ENCODE peak calls at places on chromosomes 2 and 18, in ten cellular contexts. One of them, this sample, is unnamed.

GRCh38 chr2:96727431-96727830 is 12.4 kb downstream of the LMAN2L start:
- DNase-seq in GM23338: no peak
- DNase-seq in bronchial epithelial cell: no peak
- DNase-seq in AG04450: no peak
- DNase-seq in BJ: peak; percentile 1
- DNase-seq in body of pancreas: no peak
- DNase-seq in pancreas: no peak
- DNase-seq in stomach: no peak
- DNase-seq in lung: no peak
- DNase-seq in H7: no peak
- DNase-seq in this sample: peak; percentile 46

GRCh38 chr2:111694690-111695089 is 189.3 kb downstream of the ANAPC1 start:
- DNase-seq in lung: no peak
- DNase-seq in body of pancreas: peak; percentile 53
- DNase-seq in bronchial epithelial cell: peak; percentile 60
- DNase-seq in BJ: peak; percentile 72
- DNase-seq in H7: no peak
- DNase-seq in GM23338: no peak
- DNase-seq in AG04450: no peak
- DNase-seq in pancreas: peak; percentile 46
- DNase-seq in stomach: no peak
- DNase-seq in this sample: no peak

GRCh38 chr2:48414640-48414979 is 115.3 kb upstream of the STON1 start:
- DNase-seq in bronchial epithelial cell: no peak
- DNase-seq in H7: no peak
- DNase-seq in stomach: no peak
- DNase-seq in body of pancreas: no peak
- DNase-seq in GM23338: no peak
- DNase-seq in AG04450: no peak
- DNase-seq in pancreas: no peak
- DNase-seq in lung: no peak
- DNase-seq in BJ: no peak
- DNase-seq in this sample: no peak

GRCh38 chr2:238731961-238732360 is 115.9 kb upstream of the TWIST2 start:
- DNase-seq in stomach: no peak
- DNase-seq in pancreas: no peak
- DNase-seq in bronchial epithelial cell: no peak
- DNase-seq in H7: no peak
- DNase-seq in body of pancreas: no peak
- DNase-seq in GM23338: no peak
- DNase-seq in BJ: peak; percentile 52
- DNase-seq in lung: no peak
- DNase-seq in AG04450: no peak
- DNase-seq in this sample: no peak

GRCh38 chr2:225932741-225933413 is 533.4 kb downstream of the NYAP2 start:
- DNase-seq in H7: no peak
- DNase-seq in stomach: no peak
- DNase-seq in AG04450: no peak
- DNase-seq in GM23338: no peak
- DNase-seq in pancreas: no peak
- DNase-seq in BJ: no peak
- DNase-seq in body of pancreas: no peak
- DNase-seq in bronchial epithelial cell: no peak
- DNase-seq in lung: no peak
- DNase-seq in this sample: no peak

GRCh38 chr18:6781846-6782245 is 52.3 kb downstream of the ARHGAP28 start:
- DNase-seq in GM23338: no peak
- DNase-seq in pancreas: no peak
- DNase-seq in stomach: no peak
- DNase-seq in bronchial epithelial cell: peak; percentile 32
- DNase-seq in body of pancreas: no peak
- DNase-seq in lung: no peak
- DNase-seq in BJ: peak; percentile 15
- DNase-seq in AG04450: no peak
- DNase-seq in H7: no peak
- DNase-seq in this sample: peak; percentile 33

GRCh38 chr2:20247084-20247483 is 22.2 kb upstream of the SDC1 start:
- DNase-seq in bronchial epithelial cell: no peak
- DNase-seq in GM23338: no peak
- DNase-seq in stomach: no peak
- DNase-seq in lung: no peak
- DNase-seq in AG04450: no peak
- DNase-seq in H7: no peak
- DNase-seq in pancreas: no peak
- DNase-seq in body of pancreas: no peak
- DNase-seq in BJ: no peak
- DNase-seq in this sample: no peak

GRCh38 chr2:171837736-171838135 is 56.3 kb downstream of the SLC25A12 start:
- DNase-seq in GM23338: no peak
- DNase-seq in pancreas: no peak
- DNase-seq in H7: no peak
- DNase-seq in AG04450: no peak
- DNase-seq in bronchial epithelial cell: no peak
- DNase-seq in stomach: no peak
- DNase-seq in body of pancreas: no peak
- DNase-seq in BJ: no peak
- DNase-seq in lung: no peak
- DNase-seq in this sample: no peak

GRCh38 chr18:63427566-63427965 is 5.3 kb upstream of the VPS4B start:
- DNase-seq in H7: no peak
- DNase-seq in stomach: no peak
- DNase-seq in pancreas: no peak
- DNase-seq in GM23338: peak; percentile 51
- DNase-seq in body of pancreas: no peak
- DNase-seq in BJ: no peak
- DNase-seq in bronchial epithelial cell: peak; percentile 100
- DNase-seq in lung: no peak
- DNase-seq in AG04450: no peak
- DNase-seq in this sample: peak; percentile 89

GRCh38 chr18:57432765-57433400 is 2.3 kb upstream of the ONECUT2 start:
- DNase-seq in stomach: no peak
- DNase-seq in BJ: no peak
- DNase-seq in GM23338: peak; percentile 51
- DNase-seq in body of pancreas: no peak
- DNase-seq in AG04450: no peak
- DNase-seq in H7: no peak
- DNase-seq in bronchial epithelial cell: no peak
- DNase-seq in lung: no peak
- DNase-seq in pancreas: no peak
- DNase-seq in this sample: no peak

GRCh38 chr2:201433389-201433995 is 17.8 kb downstream of the TRAK2 start:
- DNase-seq in stomach: no peak
- DNase-seq in pancreas: no peak
- DNase-seq in body of pancreas: no peak
- DNase-seq in AG04450: no peak
- DNase-seq in bronchial epithelial cell: no peak
- DNase-seq in lung: no peak
- DNase-seq in H7: no peak
- DNase-seq in GM23338: no peak
- DNase-seq in BJ: no peak
- DNase-seq in this sample: no peak
- H3K4me3 ChIP-seq in stomach: no peak overlapping the region
- H3K4me3 ChIP-seq in pancreas: no peak overlapping the region
- H3K4me3 ChIP-seq in body of pancreas: no peak overlapping the region
- H3K4me3 ChIP-seq in AG04450: no peak overlapping the region
- H3K4me3 ChIP-seq in bronchial epithelial cell: no peak overlapping the region
- H3K4me3 ChIP-seq in lung: no peak overlapping the region
- H3K4me3 ChIP-seq in H7: no peak overlapping the region
- H3K4me3 ChIP-seq in GM23338: no peak overlapping the region
- H3K4me3 ChIP-seq in BJ: no peak overlapping the region
- H3K4me3 ChIP-seq in this sample: no peak overlapping the region

GRCh38 chr2:224875153-224875552 is 159.0 kb upstream of the CCDC195 start:
- DNase-seq in lung: no peak
- DNase-seq in stomach: no peak
- DNase-seq in AG04450: no peak
- DNase-seq in GM23338: no peak
- DNase-seq in BJ: no peak
- DNase-seq in bronchial epithelial cell: no peak
- DNase-seq in body of pancreas: no peak
- DNase-seq in pancreas: no peak
- DNase-seq in H7: no peak
- DNase-seq in this sample: no peak

GRCh38 chr2:224870341-224870740 is 154.2 kb upstream of the CCDC195 start:
- DNase-seq in BJ: no peak
- DNase-seq in AG04450: no peak
- DNase-seq in pancreas: no peak
- DNase-seq in stomach: no peak
- DNase-seq in H7: no peak
- DNase-seq in bronchial epithelial cell: no peak
- DNase-seq in GM23338: no peak
- DNase-seq in lung: no peak
- DNase-seq in body of pancreas: no peak
- DNase-seq in this sample: no peak

GRCh38 chr2:224876522-224876921 is 160.4 kb upstream of the CCDC195 start:
- DNase-seq in body of pancreas: no peak
- DNase-seq in BJ: no peak
- DNase-seq in GM23338: no peak
- DNase-seq in stomach: no peak
- DNase-seq in bronchial epithelial cell: no peak
- DNase-seq in lung: no peak
- DNase-seq in AG04450: no peak
- DNase-seq in H7: no peak
- DNase-seq in pancreas: no peak
- DNase-seq in this sample: no peak

GRCh38 chr2:224871813-224872212 is 155.6 kb upstream of the CCDC195 start:
- DNase-seq in stomach: no peak
- DNase-seq in lung: no peak
- DNase-seq in pancreas: no peak
- DNase-seq in GM23338: no peak
- DNase-seq in bronchial epithelial cell: no peak
- DNase-seq in AG04450: no peak
- DNase-seq in BJ: no peak
- DNase-seq in body of pancreas: no peak
- DNase-seq in H7: no peak
- DNase-seq in this sample: no peak

DNA sequence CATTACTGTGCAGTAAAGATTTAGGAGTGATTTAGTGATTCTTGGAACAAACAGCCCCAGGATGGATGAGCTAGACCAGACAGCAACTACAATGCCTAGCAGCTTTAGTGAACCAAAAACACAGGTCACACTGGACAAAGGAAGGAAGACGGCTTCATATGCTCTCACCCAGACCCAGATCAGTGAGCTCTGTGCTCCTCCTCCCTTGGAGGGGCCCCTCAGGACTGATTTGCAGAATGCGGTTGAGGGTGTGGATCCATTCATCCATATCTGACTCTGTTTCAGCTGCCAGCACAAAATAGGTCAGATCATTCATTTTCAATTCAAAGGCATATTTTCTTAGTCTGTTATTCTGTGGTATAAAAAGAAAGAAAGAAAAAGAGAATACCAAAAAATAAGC is 159.7 kb upstream of the CCDC195 start:
- DNase-seq in AG04450: no peak
- DNase-seq in lung: no peak
- DNase-seq in H7: no peak
- DNase-seq in GM23338: no peak
- DNase-seq in BJ: no peak
- DNase-seq in pancreas: no peak
- DNase-seq in stomach: no peak
- DNase-seq in body of pancreas: no peak
- DNase-seq in bronchial epithelial cell: no peak
- DNase-seq in this sample: no peak
- H3K4me3 ChIP-seq in AG04450: no peak overlapping the region
- H3K4me3 ChIP-seq in lung: no peak overlapping the region
- H3K4me3 ChIP-seq in H7: no peak overlapping the region
- H3K4me3 ChIP-seq in GM23338: no peak overlapping the region
- H3K4me3 ChIP-seq in BJ: no peak overlapping the region
- H3K4me3 ChIP-seq in pancreas: no peak overlapping the region
- H3K4me3 ChIP-seq in stomach: no peak overlapping the region
- H3K4me3 ChIP-seq in body of pancreas: no peak overlapping the region
- H3K4me3 ChIP-seq in bronchial epithelial cell: no peak overlapping the region
- H3K4me3 ChIP-seq in this sample: no peak overlapping the region

GRCh38 chr18:12242658-12243260 is 11.4 kb upstream of the CIDEA start:
- DNase-seq in lung: no peak
- DNase-seq in bronchial epithelial cell: no peak
- DNase-seq in body of pancreas: no peak
- DNase-seq in pancreas: no peak
- DNase-seq in GM23338: no peak
- DNase-seq in H7: no peak
- DNase-seq in AG04450: no peak
- DNase-seq in stomach: no peak
- DNase-seq in BJ: no peak
- DNase-seq in this sample: peak; percentile 15
- H3K4me3 ChIP-seq in lung: no peak overlapping the region
- H3K4me3 ChIP-seq in bronchial epithelial cell: no peak overlapping the region
- H3K4me3 ChIP-seq in body of pancreas: no peak overlapping the region
- H3K4me3 ChIP-seq in pancreas: no peak overlapping the region
- H3K4me3 ChIP-seq in GM23338: no peak overlapping the region
- H3K4me3 ChIP-seq in H7: no peak overlapping the region
- H3K4me3 ChIP-seq in AG04450: no peak overlapping the region
- H3K4me3 ChIP-seq in stomach: no peak overlapping the region
- H3K4me3 ChIP-seq in BJ: no peak overlapping the region
- H3K4me3 ChIP-seq in this sample: no peak overlapping the region

GRCh38 chr2:240564571-240565266 is 3.6 kb upstream of the RNPEPL1 start:
- DNase-seq in AG04450: no peak
- DNase-seq in lung: peak; percentile 28
- DNase-seq in BJ: no peak
- DNase-seq in GM23338: no peak
- DNase-seq in H7: peak; percentile 40
- DNase-seq in pancreas: peak; percentile 14
- DNase-seq in body of pancreas: no peak
- DNase-seq in bronchial epithelial cell: peak; percentile 80
- DNase-seq in stomach: no peak
- DNase-seq in this sample: no peak
- H3K4me3 ChIP-seq in AG04450: no peak overlapping the region
- H3K4me3 ChIP-seq in lung: no peak overlapping the region
- H3K4me3 ChIP-seq in BJ: no peak overlapping the region
- H3K4me3 ChIP-seq in GM23338: no peak overlapping the region
- H3K4me3 ChIP-seq in H7: no peak overlapping the region
- H3K4me3 ChIP-seq in pancreas: no peak overlapping the region
- H3K4me3 ChIP-seq in body of pancreas: no peak overlapping the region
- H3K4me3 ChIP-seq in bronchial epithelial cell: no peak overlapping the region
- H3K4me3 ChIP-seq in stomach: no peak overlapping the region
- H3K4me3 ChIP-seq in this sample: no peak overlapping the region